ENCODE peak calls at places on chromosome 15, in seven cellular contexts. One of them, this sample, is unnamed.

GRCh38 chr15:85956515-85957275 is 123.0 kb upstream of the AGBL1 start:
- DNase-seq in cardiac muscle cell: no peak
- DNase-seq in breast epithelium: no peak
- DNase-seq in right lobe of liver: no peak
- DNase-seq in endodermal cell: no peak
- DNase-seq in H9: no peak
- DNase-seq in CD8-positive, alpha-beta T cell: no peak
- DNase-seq in this sample: no peak

GRCh38 chr15:52493968-52494367 is 34.7 kb downstream of the MYO5A start:
- DNase-seq in right lobe of liver: no peak
- DNase-seq in cardiac muscle cell: no peak
- DNase-seq in H9: no peak
- DNase-seq in CD8-positive, alpha-beta T cell: no peak
- DNase-seq in breast epithelium: no peak
- DNase-seq in endodermal cell: no peak
- DNase-seq in this sample: no peak

GRCh38 chr15:53978248-53978906 is at the start of gene UNC13C:
- DNase-seq in endodermal cell: peak
- DNase-seq in right lobe of liver: peak
- DNase-seq in H9: peak
- DNase-seq in CD8-positive, alpha-beta T cell: no peak
- DNase-seq in breast epithelium: peak
- DNase-seq in cardiac muscle cell: no peak
- DNase-seq in this sample: peak

GRCh38 chr15:74252291-74253080 is 16.4 kb downstream of the CCDC33 start:
- DNase-seq in right lobe of liver: no peak
- DNase-seq in CD8-positive, alpha-beta T cell: no peak
- DNase-seq in breast epithelium: no peak
- DNase-seq in endodermal cell: no peak
- DNase-seq in cardiac muscle cell: peak
- DNase-seq in H9: no peak
- DNase-seq in this sample: no peak

GRCh38 chr15:98000249-98001203 is 40.0 kb downstream of the ARRDC4 start:
- DNase-seq in breast epithelium: no peak
- DNase-seq in endodermal cell: no peak
- DNase-seq in cardiac muscle cell: no peak
- DNase-seq in right lobe of liver: no peak
- DNase-seq in CD8-positive, alpha-beta T cell: no peak
- DNase-seq in H9: no peak
- DNase-seq in this sample: no peak

GRCh38 chr15:92343869-92344643 is 49.6 kb upstream of the ST8SIA2 start:
- DNase-seq in right lobe of liver: no peak
- DNase-seq in cardiac muscle cell: no peak
- DNase-seq in endodermal cell: peak
- DNase-seq in breast epithelium: no peak
- DNase-seq in CD8-positive, alpha-beta T cell: no peak
- DNase-seq in H9: peak
- DNase-seq in this sample: peak

GRCh38 chr15:43446344-43446743 is 46.6 kb downstream of the TP53BP1 start:
- DNase-seq in endodermal cell: no peak
- DNase-seq in H9: no peak
- DNase-seq in right lobe of liver: no peak
- DNase-seq in breast epithelium: no peak
- DNase-seq in CD8-positive, alpha-beta T cell: no peak
- DNase-seq in cardiac muscle cell: no peak
- DNase-seq in this sample: no peak

GRCh38 chr15:90818251-90819210 is 49.9 kb upstream of the FURIN start:
- DNase-seq in CD8-positive, alpha-beta T cell: peak
- DNase-seq in cardiac muscle cell: peak
- DNase-seq in endodermal cell: peak
- DNase-seq in H9: peak
- DNase-seq in breast epithelium: no peak
- DNase-seq in right lobe of liver: no peak
- DNase-seq in this sample: no peak

GRCh38 chr15:39583586-39584265 is 2.8 kb downstream of the THBS1 start:
- DNase-seq in endodermal cell: peak
- DNase-seq in cardiac muscle cell: peak
- DNase-seq in breast epithelium: no peak
- DNase-seq in CD8-positive, alpha-beta T cell: peak
- DNase-seq in H9: peak
- DNase-seq in right lobe of liver: no peak
- DNase-seq in this sample: no peak

GRCh38 chr15:41992151-41992802 is 19.9 kb upstream of the EHD4 start:
- DNase-seq in right lobe of liver: peak
- DNase-seq in endodermal cell: no peak
- DNase-seq in breast epithelium: peak
- DNase-seq in CD8-positive, alpha-beta T cell: no peak
- DNase-seq in cardiac muscle cell: no peak
- DNase-seq in H9: no peak
- DNase-seq in this sample: no peak

GRCh38 chr15:81338422-81339007 is 14.6 kb upstream of the STARD5 start:
- DNase-seq in CD8-positive, alpha-beta T cell: no peak
- DNase-seq in H9: no peak
- DNase-seq in endodermal cell: no peak
- DNase-seq in right lobe of liver: no peak
- DNase-seq in breast epithelium: no peak
- DNase-seq in cardiac muscle cell: peak
- DNase-seq in this sample: no peak

GRCh38 chr15:34271493-34271892 is 46.7 kb downstream of the EMC4 start:
- DNase-seq in H9: no peak
- DNase-seq in cardiac muscle cell: peak
- DNase-seq in right lobe of liver: no peak
- DNase-seq in CD8-positive, alpha-beta T cell: no peak
- DNase-seq in breast epithelium: no peak
- DNase-seq in endodermal cell: no peak
- DNase-seq in this sample: no peak

GRCh38 chr15:81274255-81274654 is 49.7 kb downstream of the STARD5 start:
- DNase-seq in cardiac muscle cell: no peak
- DNase-seq in endodermal cell: peak
- DNase-seq in breast epithelium: no peak
- DNase-seq in H9: no peak
- DNase-seq in CD8-positive, alpha-beta T cell: no peak
- DNase-seq in right lobe of liver: no peak
- DNase-seq in this sample: no peak

GRCh38 chr15:36428102-36428845 is 151.2 kb upstream of the CDIN1 start:
- DNase-seq in breast epithelium: no peak
- DNase-seq in CD8-positive, alpha-beta T cell: no peak
- DNase-seq in right lobe of liver: no peak
- DNase-seq in H9: no peak
- DNase-seq in cardiac muscle cell: peak
- DNase-seq in endodermal cell: peak
- DNase-seq in this sample: no peak

GRCh38 chr15:42148808-42149492 is 7.5 kb downstream of the PLA2G4F start:
- DNase-seq in H9: no peak
- DNase-seq in CD8-positive, alpha-beta T cell: no peak
- DNase-seq in right lobe of liver: no peak
- DNase-seq in cardiac muscle cell: no peak
- DNase-seq in breast epithelium: no peak
- DNase-seq in endodermal cell: no peak
- DNase-seq in this sample: peak

GRCh38 chr15:36914466-36914865 is 185.9 kb downstream of the MEIS2 start:
- DNase-seq in CD8-positive, alpha-beta T cell: no peak
- DNase-seq in endodermal cell: no peak
- DNase-seq in H9: no peak
- DNase-seq in right lobe of liver: no peak
- DNase-seq in cardiac muscle cell: peak
- DNase-seq in breast epithelium: no peak
- DNase-seq in this sample: no peak

GRCh38 chr15:64997911-64998310 is 8.2 kb upstream of the SPG21 start:
- DNase-seq in cardiac muscle cell: no peak
- DNase-seq in endodermal cell: no peak
- DNase-seq in right lobe of liver: no peak
- DNase-seq in H9: no peak
- DNase-seq in breast epithelium: no peak
- DNase-seq in CD8-positive, alpha-beta T cell: no peak
- DNase-seq in this sample: no peak

GRCh38 chr15:75327005-75327404 is 8.9 kb upstream of the COMMD4 start:
- DNase-seq in right lobe of liver: no peak
- DNase-seq in breast epithelium: no peak
- DNase-seq in cardiac muscle cell: no peak
- DNase-seq in endodermal cell: peak
- DNase-seq in H9: no peak
- DNase-seq in CD8-positive, alpha-beta T cell: no peak
- DNase-seq in this sample: no peak

GRCh38 chr15:69386284-69386683 is 27.9 kb upstream of the KIF23 start:
- DNase-seq in endodermal cell: no peak
- DNase-seq in cardiac muscle cell: no peak
- DNase-seq in CD8-positive, alpha-beta T cell: no peak
- DNase-seq in H9: no peak
- DNase-seq in right lobe of liver: no peak
- DNase-seq in breast epithelium: no peak
- DNase-seq in this sample: no peak
- H3K27ac ChIP-seq in endodermal cell: no peak
- H3K27ac ChIP-seq in cardiac muscle cell: no peak
- H3K27ac ChIP-seq in CD8-positive, alpha-beta T cell: no peak
- H3K27ac ChIP-seq in H9: no peak
- H3K27ac ChIP-seq in right lobe of liver: no peak
- H3K27ac ChIP-seq in breast epithelium: no peak
- H3K27ac ChIP-seq in this sample: no peak

DNA sequence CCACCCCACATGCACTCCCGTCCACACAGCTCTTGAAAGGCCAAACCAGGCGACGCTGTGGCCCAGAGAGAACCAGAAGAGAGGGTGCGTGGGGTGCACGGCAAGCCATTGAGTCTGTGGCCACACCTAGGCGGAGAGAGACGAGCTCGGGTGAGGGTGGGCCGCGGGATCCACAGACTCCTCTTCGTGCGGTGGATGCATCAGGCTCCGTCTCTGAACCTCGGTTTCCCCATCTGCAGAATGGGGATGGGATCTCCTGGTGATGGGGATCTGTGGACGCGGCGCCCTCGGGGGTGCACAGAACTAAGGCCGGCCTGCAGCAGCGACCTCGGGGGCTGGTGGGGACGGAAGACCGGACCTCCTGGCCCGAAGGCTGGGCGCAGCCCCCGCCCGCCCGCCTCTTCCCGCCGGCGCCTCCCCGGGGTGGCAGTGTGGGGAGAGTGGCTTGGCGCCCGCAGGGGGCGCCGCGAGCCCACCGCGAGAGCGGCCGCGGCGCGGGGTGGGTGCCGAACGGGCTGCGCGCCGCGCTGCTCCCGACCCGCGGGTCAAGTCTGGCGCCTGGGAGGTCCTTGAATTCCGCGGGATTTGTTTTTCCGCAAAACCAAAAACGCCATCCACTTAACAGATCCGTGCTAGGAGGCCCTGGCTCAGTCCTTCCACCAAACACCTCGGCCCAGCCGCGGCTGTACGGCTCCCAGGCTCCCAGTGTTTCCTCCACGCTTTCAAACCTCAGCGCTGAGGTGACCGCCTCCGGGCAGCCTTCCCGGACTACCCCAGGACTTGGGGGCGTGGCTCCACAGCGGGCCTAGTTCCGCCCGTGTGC is 13.2 kb upstream of the ADPGK start:
- DNase-seq in H9: peak
- DNase-seq in CD8-positive, alpha-beta T cell: peak
- DNase-seq in right lobe of liver: peak
- DNase-seq in breast epithelium: no peak
- DNase-seq in cardiac muscle cell: peak
- DNase-seq in endodermal cell: peak
- DNase-seq in this sample: no peak
- TF ChIP-seq CTCF in H9: peak
- TF ChIP-seq CTCF in CD8-positive, alpha-beta T cell: peak
- TF ChIP-seq CTCF in right lobe of liver: peak
- TF ChIP-seq CTCF in breast epithelium: no peak
- TF ChIP-seq CTCF in cardiac muscle cell: peak
- TF ChIP-seq CTCF in endodermal cell: peak
- TF ChIP-seq CTCF in this sample: peak

DNA sequence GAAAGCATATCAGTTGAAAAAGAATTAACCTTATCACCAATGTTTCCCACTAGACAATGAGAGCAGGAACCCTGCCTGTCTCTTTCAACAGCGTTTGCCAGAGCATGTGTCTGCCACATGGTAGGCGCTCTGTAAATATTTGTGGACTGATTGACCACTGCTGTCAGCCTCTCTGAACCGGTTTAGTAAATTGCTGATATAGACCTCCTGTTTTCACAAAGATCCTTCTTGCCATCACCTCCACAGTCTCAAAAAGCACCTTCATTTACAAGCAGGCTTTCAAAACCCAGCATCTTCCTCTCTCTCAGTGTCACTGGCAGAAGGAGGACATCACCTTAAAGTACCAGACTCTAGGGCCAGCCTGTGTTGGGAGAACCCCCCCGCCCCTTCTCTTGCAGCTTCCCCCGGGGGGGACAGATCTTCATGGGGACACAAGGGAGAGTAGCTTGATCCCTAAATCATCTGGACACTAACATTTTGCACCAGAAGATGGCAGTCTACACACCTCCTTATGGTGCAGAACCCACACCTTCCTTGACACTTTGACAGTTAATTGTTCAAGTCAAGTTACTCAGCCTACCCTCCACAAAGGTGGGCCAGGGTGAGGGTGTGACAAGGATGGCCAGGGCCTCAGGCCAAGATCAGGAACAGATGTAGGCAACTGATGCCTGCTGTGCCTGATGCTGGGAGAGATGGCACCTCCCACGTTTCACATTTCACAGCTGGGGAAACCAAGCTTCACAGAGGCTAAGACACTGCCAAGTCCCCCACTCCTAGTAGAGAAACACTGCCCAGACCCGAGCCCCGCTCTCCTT is 37.8 kb upstream of the USP3 start:
- DNase-seq in breast epithelium: no peak
- DNase-seq in H9: peak
- DNase-seq in cardiac muscle cell: peak
- DNase-seq in CD8-positive, alpha-beta T cell: peak
- DNase-seq in endodermal cell: peak
- DNase-seq in right lobe of liver: peak
- DNase-seq in this sample: no peak
- H3K27ac ChIP-seq in breast epithelium: no peak
- H3K27ac ChIP-seq in H9: no peak
- H3K27ac ChIP-seq in cardiac muscle cell: no peak
- H3K27ac ChIP-seq in CD8-positive, alpha-beta T cell: no peak
- H3K27ac ChIP-seq in endodermal cell: no peak
- H3K27ac ChIP-seq in right lobe of liver: peak
- H3K27ac ChIP-seq in this sample: no peak

GRCh38 chr15:57696146-57696545 is 10.4 kb upstream of the POLR2M start:
- DNase-seq in endodermal cell: no peak
- DNase-seq in cardiac muscle cell: no peak
- DNase-seq in CD8-positive, alpha-beta T cell: no peak
- DNase-seq in H9: no peak
- DNase-seq in breast epithelium: no peak
- DNase-seq in right lobe of liver: no peak
- DNase-seq in this sample: no peak
- TF ChIP-seq CTCF in endodermal cell: no peak
- TF ChIP-seq CTCF in cardiac muscle cell: no peak
- TF ChIP-seq CTCF in CD8-positive, alpha-beta T cell: no peak
- TF ChIP-seq CTCF in H9: no peak
- TF ChIP-seq CTCF in breast epithelium: no peak
- TF ChIP-seq CTCF in right lobe of liver: no peak
- TF ChIP-seq CTCF in this sample: no peak

This sample was measured in dorsolateral prefrontal cortex.